ENCODE peak calls at places on chromosomes 2 and 18, in six cellular contexts. One of them, this sample, is unnamed.

GRCh38 chr2:195543902-195544894 is 112.8 kb upstream of the SLC39A10 start:
- DNase-seq in choroid plexus epithelial cell: peak; percentile 75
- DNase-seq in tibial artery: no peak
- DNase-seq in A549: peak; percentile 71
- DNase-seq in RWPE1: peak; percentile 8
- DNase-seq in fibroblast of mammary gland: peak; percentile 53
- DNase-seq in this sample: no peak

GRCh38 chr2:200138386-200139184 is 167.9 kb upstream of the SPATS2L start:
- DNase-seq in A549: no peak
- DNase-seq in choroid plexus epithelial cell: peak; percentile 73
- DNase-seq in RWPE1: no peak
- DNase-seq in tibial artery: no peak
- DNase-seq in fibroblast of mammary gland: no peak
- DNase-seq in this sample: no peak

GRCh38 chr2:73020306-73020656 is 51.2 kb downstream of the SFXN5 start:
- DNase-seq in A549: no peak
- DNase-seq in choroid plexus epithelial cell: no peak
- DNase-seq in tibial artery: no peak
- DNase-seq in RWPE1: no peak
- DNase-seq in fibroblast of mammary gland: no peak
- DNase-seq in this sample: no peak

GRCh38 chr2:216654528-216655052 is 21.4 kb downstream of the IGFBP2 start:
- DNase-seq in RWPE1: no peak
- DNase-seq in A549: no peak
- DNase-seq in choroid plexus epithelial cell: peak; percentile 27
- DNase-seq in tibial artery: no peak
- DNase-seq in fibroblast of mammary gland: no peak
- DNase-seq in this sample: no peak

GRCh38 chr2:206011795-206012194 is 74.2 kb downstream of the INO80D start:
- DNase-seq in RWPE1: no peak
- DNase-seq in A549: no peak
- DNase-seq in choroid plexus epithelial cell: no peak
- DNase-seq in fibroblast of mammary gland: peak; percentile 23
- DNase-seq in tibial artery: no peak
- DNase-seq in this sample: no peak

GRCh38 chr2:120736955-120737801 is 1.5 kb downstream of the GLI2 start:
- DNase-seq in fibroblast of mammary gland: peak; percentile 80
- DNase-seq in choroid plexus epithelial cell: peak; percentile 87
- DNase-seq in A549: peak; percentile 54
- DNase-seq in tibial artery: peak; percentile 72
- DNase-seq in RWPE1: peak; percentile 31
- DNase-seq in this sample: no peak

GRCh38 chr2:231483398-231484329 is 19.4 kb upstream of the NCL start:
- DNase-seq in choroid plexus epithelial cell: peak; percentile 31
- DNase-seq in A549: no peak
- DNase-seq in fibroblast of mammary gland: peak; percentile 11
- DNase-seq in RWPE1: no peak
- DNase-seq in tibial artery: no peak
- DNase-seq in this sample: peak; percentile 46

GRCh38 chr18:26405190-26405781 is 143.1 kb downstream of the KCTD1 start:
- DNase-seq in tibial artery: no peak
- DNase-seq in RWPE1: peak; percentile 32
- DNase-seq in fibroblast of mammary gland: peak; percentile 42
- DNase-seq in choroid plexus epithelial cell: peak; percentile 53
- DNase-seq in A549: peak; percentile 32
- DNase-seq in this sample: peak; percentile 30

GRCh38 chr18:70382032-70382431 is 93.2 kb downstream of the SOCS6 start:
- DNase-seq in RWPE1: no peak
- DNase-seq in tibial artery: no peak
- DNase-seq in fibroblast of mammary gland: no peak
- DNase-seq in choroid plexus epithelial cell: no peak
- DNase-seq in A549: no peak
- DNase-seq in this sample: no peak

GRCh38 chr2:7692657-7693161 is 775.5 kb downstream of the RNF144A start:
- DNase-seq in tibial artery: peak; percentile 85
- DNase-seq in fibroblast of mammary gland: peak; percentile 97
- DNase-seq in RWPE1: peak; percentile 27
- DNase-seq in choroid plexus epithelial cell: peak; percentile 39
- DNase-seq in A549: no peak
- DNase-seq in this sample: no peak

GRCh38 chr18:37640504-37640903 is 74.9 kb upstream of the CELF4 start:
- DNase-seq in choroid plexus epithelial cell: no peak
- DNase-seq in RWPE1: no peak
- DNase-seq in A549: no peak
- DNase-seq in fibroblast of mammary gland: no peak
- DNase-seq in tibial artery: no peak
- DNase-seq in this sample: no peak

DNA sequence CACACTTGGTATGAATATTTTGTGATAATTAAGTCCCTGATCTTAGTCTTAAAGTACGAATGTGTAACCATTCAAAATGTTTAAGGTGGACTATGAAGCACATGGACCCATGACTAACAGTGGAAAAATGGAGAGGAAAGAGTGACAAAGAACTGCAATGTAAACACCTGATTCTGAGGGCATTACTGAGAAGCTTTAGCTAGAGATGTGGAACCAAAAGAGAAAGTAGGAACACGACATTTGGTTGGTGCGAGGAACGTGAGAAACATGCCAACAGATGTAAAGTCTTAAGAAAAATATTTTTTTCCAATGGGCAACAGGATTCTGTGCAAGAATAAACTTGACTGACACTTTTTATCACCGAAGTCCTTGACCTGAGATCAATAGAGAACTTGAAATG is 1618.6 kb downstream of the DPP10 start:
- DNase-seq in tibial artery: no peak
- DNase-seq in fibroblast of mammary gland: no peak
- DNase-seq in choroid plexus epithelial cell: no peak
- DNase-seq in RWPE1: no peak
- DNase-seq in A549: no peak
- DNase-seq in this sample: no peak
- TF ChIP-seq CTCF in tibial artery: no peak
- TF ChIP-seq CTCF in fibroblast of mammary gland: no peak
- TF ChIP-seq CTCF in choroid plexus epithelial cell: no peak
- TF ChIP-seq CTCF in RWPE1: no peak
- TF ChIP-seq CTCF in A549: no peak
- TF ChIP-seq CTCF in this sample: no peak

GRCh38 chr2:236371010-236371409 is 106.8 kb upstream of the ASB18 start:
- DNase-seq in fibroblast of mammary gland: no peak
- DNase-seq in A549: no peak
- DNase-seq in choroid plexus epithelial cell: no peak
- DNase-seq in tibial artery: no peak
- DNase-seq in RWPE1: no peak
- DNase-seq in this sample: no peak

GRCh38 chr2:236375973-236376476 is 111.8 kb upstream of the ASB18 start:
- DNase-seq in A549: no peak
- DNase-seq in choroid plexus epithelial cell: no peak
- DNase-seq in fibroblast of mammary gland: no peak
- DNase-seq in RWPE1: no peak
- DNase-seq in tibial artery: no peak
- DNase-seq in this sample: no peak

GRCh38 chr2:236380051-236380612 is 115.9 kb upstream of the ASB18 start:
- DNase-seq in tibial artery: no peak
- DNase-seq in RWPE1: no peak
- DNase-seq in fibroblast of mammary gland: no peak
- DNase-seq in A549: no peak
- DNase-seq in choroid plexus epithelial cell: no peak
- DNase-seq in this sample: no peak

GRCh38 chr2:236378851-236379250 is 114.6 kb upstream of the ASB18 start:
- DNase-seq in tibial artery: no peak
- DNase-seq in A549: no peak
- DNase-seq in fibroblast of mammary gland: no peak
- DNase-seq in choroid plexus epithelial cell: no peak
- DNase-seq in RWPE1: no peak
- DNase-seq in this sample: no peak

DNA sequence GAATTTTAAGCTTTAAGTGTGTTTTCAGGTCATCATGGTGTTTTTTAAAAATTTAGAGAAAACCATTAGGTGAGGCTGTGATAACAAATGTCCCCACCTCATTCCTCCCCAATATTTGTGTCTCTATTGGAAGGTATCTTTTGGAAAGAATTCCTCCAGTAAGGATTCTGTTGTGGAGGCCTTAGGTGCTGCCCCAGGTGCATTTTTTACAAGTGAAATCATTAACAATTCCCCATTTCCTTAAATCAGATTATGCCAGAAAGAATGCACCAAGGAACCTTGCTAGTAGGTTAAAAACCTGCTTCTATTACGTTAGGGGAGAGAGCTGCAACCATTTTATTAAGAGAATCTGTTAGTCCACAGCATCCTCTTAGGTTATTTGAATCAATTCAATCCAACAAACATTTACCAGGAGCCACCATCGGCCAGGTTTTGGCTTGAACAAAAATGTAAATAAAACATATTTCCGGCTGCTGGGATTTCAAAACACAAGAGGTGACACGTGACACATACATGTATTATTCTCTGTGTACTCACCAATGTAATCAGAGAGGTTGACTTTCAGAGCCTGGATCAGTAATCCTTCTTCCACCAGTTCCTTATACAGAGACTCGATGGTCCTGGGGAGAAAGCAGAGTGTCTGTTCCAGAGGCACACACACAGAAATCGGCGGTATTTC is 112.5 kb upstream of the ASB18 start:
- DNase-seq in RWPE1: no peak
- DNase-seq in fibroblast of mammary gland: no peak
- DNase-seq in A549: no peak
- DNase-seq in choroid plexus epithelial cell: no peak
- DNase-seq in tibial artery: no peak
- DNase-seq in this sample: no peak
- TF ChIP-seq CTCF in RWPE1: no peak
- TF ChIP-seq CTCF in fibroblast of mammary gland: no peak
- TF ChIP-seq CTCF in A549: no peak
- TF ChIP-seq CTCF in choroid plexus epithelial cell: no peak
- TF ChIP-seq CTCF in tibial artery: no peak
- TF ChIP-seq CTCF in this sample: no peak

GRCh38 chr2:189118386-189118785 is 61.2 kb downstream of the COL5A2 start:
- DNase-seq in tibial artery: no peak
- DNase-seq in A549: no peak
- DNase-seq in fibroblast of mammary gland: no peak
- DNase-seq in RWPE1: no peak
- DNase-seq in choroid plexus epithelial cell: no peak
- DNase-seq in this sample: no peak

GRCh38 chr2:189116059-189116458 is 63.5 kb downstream of the COL5A2 start:
- DNase-seq in A549: no peak
- DNase-seq in fibroblast of mammary gland: peak; percentile 41
- DNase-seq in tibial artery: no peak
- DNase-seq in RWPE1: no peak
- DNase-seq in choroid plexus epithelial cell: no peak
- DNase-seq in this sample: peak; percentile 9

GRCh38 chr2:189116984-189117383 is 62.6 kb downstream of the COL5A2 start:
- DNase-seq in A549: no peak
- DNase-seq in RWPE1: no peak
- DNase-seq in tibial artery: no peak
- DNase-seq in fibroblast of mammary gland: peak; percentile 45
- DNase-seq in choroid plexus epithelial cell: peak; percentile 61
- DNase-seq in this sample: no peak

GRCh38 chr2:189113963-189114362 is 65.6 kb downstream of the COL5A2 start:
- DNase-seq in tibial artery: no peak
- DNase-seq in RWPE1: no peak
- DNase-seq in A549: no peak
- DNase-seq in fibroblast of mammary gland: peak; percentile 40
- DNase-seq in choroid plexus epithelial cell: peak; percentile 33
- DNase-seq in this sample: no peak

GRCh38 chr2:189115126-189115525 is 64.4 kb downstream of the COL5A2 start:
- DNase-seq in A549: no peak
- DNase-seq in tibial artery: no peak
- DNase-seq in RWPE1: peak; percentile 2
- DNase-seq in fibroblast of mammary gland: peak; percentile 56
- DNase-seq in choroid plexus epithelial cell: peak; percentile 60
- DNase-seq in this sample: no peak
- TF ChIP-seq CTCF in A549: peak; percentile 51
- TF ChIP-seq CTCF in tibial artery: peak; percentile 34
- TF ChIP-seq CTCF in RWPE1: peak; percentile 27
- TF ChIP-seq CTCF in fibroblast of mammary gland: no peak
- TF ChIP-seq CTCF in choroid plexus epithelial cell: peak; percentile 29
- TF ChIP-seq CTCF in this sample: peak; percentile 20

GRCh38 chr2:22902662-22903165 is 482.3 kb upstream of the KLHL29 start:
- DNase-seq in tibial artery: no peak
- DNase-seq in A549: no peak
- DNase-seq in RWPE1: no peak
- DNase-seq in choroid plexus epithelial cell: no peak
- DNase-seq in fibroblast of mammary gland: no peak
- DNase-seq in this sample: no peak

GRCh38 chr2:22901471-22901870 is 483.5 kb upstream of the KLHL29 start:
- DNase-seq in A549: no peak
- DNase-seq in tibial artery: no peak
- DNase-seq in RWPE1: peak; percentile 4
- DNase-seq in fibroblast of mammary gland: no peak
- DNase-seq in choroid plexus epithelial cell: no peak
- DNase-seq in this sample: no peak

GRCh38 chr2:22907330-22907729 is 477.6 kb upstream of the KLHL29 start:
- DNase-seq in choroid plexus epithelial cell: no peak
- DNase-seq in fibroblast of mammary gland: no peak
- DNase-seq in A549: no peak
- DNase-seq in tibial artery: no peak
- DNase-seq in RWPE1: no peak
- DNase-seq in this sample: no peak

GRCh38 chr2:22903616-22904015 is 481.4 kb upstream of the KLHL29 start:
- DNase-seq in tibial artery: no peak
- DNase-seq in RWPE1: no peak
- DNase-seq in fibroblast of mammary gland: no peak
- DNase-seq in A549: no peak
- DNase-seq in choroid plexus epithelial cell: no peak
- DNase-seq in this sample: no peak

DNA sequence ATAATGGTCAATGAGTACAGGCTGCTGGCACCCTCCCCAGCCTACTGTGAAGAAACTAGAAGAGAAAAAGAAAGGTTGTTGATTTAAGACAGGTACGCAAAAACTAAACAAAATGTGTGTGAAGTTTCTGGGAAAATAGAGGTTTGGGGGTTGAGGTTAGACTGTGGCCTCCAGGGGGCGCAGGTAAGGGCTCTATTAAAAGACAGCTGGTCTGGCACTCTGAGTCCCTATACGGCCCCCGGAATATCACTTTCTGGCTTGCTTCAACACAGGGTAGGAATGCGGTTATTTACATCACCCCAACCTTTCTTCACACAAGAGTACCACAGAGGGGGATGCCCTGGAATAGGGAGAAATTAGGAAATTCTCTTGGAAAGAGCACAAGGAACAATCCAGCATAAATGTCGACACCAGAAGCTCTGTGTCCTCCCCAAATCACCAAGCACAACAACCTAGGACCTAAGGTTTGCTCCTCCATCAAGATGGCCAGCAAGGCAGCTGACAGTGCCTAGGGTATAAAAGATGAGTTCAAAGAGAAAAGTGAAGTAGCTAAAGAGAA is 480.8 kb upstream of the KLHL29 start:
- DNase-seq in fibroblast of mammary gland: peak; percentile 1
- DNase-seq in choroid plexus epithelial cell: no peak
- DNase-seq in A549: peak; percentile 19
- DNase-seq in tibial artery: no peak
- DNase-seq in RWPE1: no peak
- DNase-seq in this sample: peak; percentile 40
- TF ChIP-seq CTCF in fibroblast of mammary gland: peak; percentile 24
- TF ChIP-seq CTCF in choroid plexus epithelial cell: peak; percentile 5
- TF ChIP-seq CTCF in A549: peak; percentile 46
- TF ChIP-seq CTCF in tibial artery: peak; percentile 8
- TF ChIP-seq CTCF in RWPE1: peak; percentile 22
- TF ChIP-seq CTCF in this sample: peak; percentile 48

GRCh38 chr2:139550873-139551272 is 770.7 kb upstream of the NXPH2 start:
- DNase-seq in tibial artery: no peak
- DNase-seq in fibroblast of mammary gland: no peak
- DNase-seq in A549: no peak
- DNase-seq in choroid plexus epithelial cell: no peak
- DNase-seq in RWPE1: no peak
- DNase-seq in this sample: no peak

GRCh38 chr2:139556789-139557188 is 776.6 kb upstream of the NXPH2 start:
- DNase-seq in fibroblast of mammary gland: no peak
- DNase-seq in tibial artery: no peak
- DNase-seq in A549: no peak
- DNase-seq in RWPE1: no peak
- DNase-seq in choroid plexus epithelial cell: no peak
- DNase-seq in this sample: no peak
- TF ChIP-seq CTCF in fibroblast of mammary gland: no peak
- TF ChIP-seq CTCF in tibial artery: no peak
- TF ChIP-seq CTCF in A549: no peak
- TF ChIP-seq CTCF in RWPE1: no peak
- TF ChIP-seq CTCF in choroid plexus epithelial cell: no peak
- TF ChIP-seq CTCF in this sample: no peak